ENCODE peak calls at places on chromosomes 12 and 14, in five cellular contexts. One of them, this sample, is unnamed.

GRCh38 chr12:12786716-12787601 is 1.5 kb downstream of the APOLD1 start:
- DNase-seq in NCI-H1092: peak
- DNase-seq in Panc1: no peak
- DNase-seq in B cell: peak
- DNase-seq in activated T-cell treated with anti-CD3 and anti-CD28 coated beads for 48 hours: peak
- DNase-seq in this sample: peak

GRCh38 chr12:32615441-32615840 is 63.7 kb upstream of the DNM1L start:
- DNase-seq in NCI-H1092: no peak
- DNase-seq in Panc1: no peak
- DNase-seq in B cell: no peak
- DNase-seq in activated T-cell treated with anti-CD3 and anti-CD28 coated beads for 48 hours: no peak
- DNase-seq in this sample: no peak

GRCh38 chr12:19946549-19946948 is 421.8 kb upstream of the PDE3A start:
- DNase-seq in NCI-H1092: no peak
- DNase-seq in Panc1: peak
- DNase-seq in B cell: no peak
- DNase-seq in activated T-cell treated with anti-CD3 and anti-CD28 coated beads for 48 hours: no peak
- DNase-seq in this sample: peak

GRCh38 chr12:95130096-95130495 is 56.7 kb upstream of the NR2C1 start:
- DNase-seq in NCI-H1092: no peak
- DNase-seq in Panc1: no peak
- DNase-seq in B cell: no peak
- DNase-seq in activated T-cell treated with anti-CD3 and anti-CD28 coated beads for 48 hours: no peak
- DNase-seq in this sample: peak

GRCh38 chr14:49893309-49894213 is 679 bp downstream of the ARF6 start:
- DNase-seq in NCI-H1092: peak
- DNase-seq in Panc1: no peak
- DNase-seq in B cell: peak
- DNase-seq in activated T-cell treated with anti-CD3 and anti-CD28 coated beads for 48 hours: peak
- DNase-seq in this sample: peak

GRCh38 chr12:38906482-38907170 is 1.2 kb upstream of the CPNE8 start:
- DNase-seq in NCI-H1092: peak
- DNase-seq in Panc1: peak
- DNase-seq in B cell: peak
- DNase-seq in activated T-cell treated with anti-CD3 and anti-CD28 coated beads for 48 hours: peak
- DNase-seq in this sample: peak

GRCh38 chr12:124296295-124296915 is 1.5 kb downstream of the RFLNA start:
- DNase-seq in NCI-H1092: no peak
- DNase-seq in Panc1: no peak
- DNase-seq in B cell: no peak
- DNase-seq in activated T-cell treated with anti-CD3 and anti-CD28 coated beads for 48 hours: no peak
- DNase-seq in this sample: no peak

GRCh38 chr12:110010853-110011835 is 11.9 kb downstream of the ANKRD13A start:
- DNase-seq in NCI-H1092: no peak
- DNase-seq in Panc1: no peak
- DNase-seq in B cell: peak
- DNase-seq in activated T-cell treated with anti-CD3 and anti-CD28 coated beads for 48 hours: no peak
- DNase-seq in this sample: no peak

GRCh38 chr12:20127401-20127800 is 240.9 kb upstream of the PDE3A start:
- DNase-seq in NCI-H1092: no peak
- DNase-seq in Panc1: no peak
- DNase-seq in B cell: no peak
- DNase-seq in activated T-cell treated with anti-CD3 and anti-CD28 coated beads for 48 hours: no peak
- DNase-seq in this sample: no peak

GRCh38 chr14:24436355-24437019 is 6.1 kb downstream of the SDR39U1 start:
- DNase-seq in NCI-H1092: peak
- DNase-seq in Panc1: no peak
- DNase-seq in B cell: peak
- DNase-seq in activated T-cell treated with anti-CD3 and anti-CD28 coated beads for 48 hours: no peak
- DNase-seq in this sample: peak

GRCh38 chr12:19387182-19387581 is 52.1 kb upstream of the AEBP2 start:
- DNase-seq in NCI-H1092: no peak
- DNase-seq in Panc1: no peak
- DNase-seq in B cell: no peak
- DNase-seq in activated T-cell treated with anti-CD3 and anti-CD28 coated beads for 48 hours: no peak
- DNase-seq in this sample: no peak

GRCh38 chr12:78210894-78211302 is 380.2 kb downstream of the NAV3 start:
- DNase-seq in NCI-H1092: no peak
- DNase-seq in Panc1: no peak
- DNase-seq in B cell: no peak
- DNase-seq in activated T-cell treated with anti-CD3 and anti-CD28 coated beads for 48 hours: no peak
- DNase-seq in this sample: no peak

GRCh38 chr12:11105546-11105945 is 13.4 kb upstream of the TAS2R43 start:
- DNase-seq in NCI-H1092: no peak
- DNase-seq in Panc1: no peak
- DNase-seq in B cell: no peak
- DNase-seq in activated T-cell treated with anti-CD3 and anti-CD28 coated beads for 48 hours: no peak
- DNase-seq in this sample: no peak

GRCh38 chr14:75361751-75362433 is 65.9 kb upstream of the JDP2 start:
- DNase-seq in NCI-H1092: no peak
- DNase-seq in Panc1: no peak
- DNase-seq in B cell: no peak
- DNase-seq in activated T-cell treated with anti-CD3 and anti-CD28 coated beads for 48 hours: no peak
- DNase-seq in this sample: no peak

GRCh38 chr12:120353556-120354317 is 15.2 kb downstream of the MSI1 start:
- DNase-seq in NCI-H1092: no peak
- DNase-seq in Panc1: no peak
- DNase-seq in B cell: no peak
- DNase-seq in activated T-cell treated with anti-CD3 and anti-CD28 coated beads for 48 hours: no peak
- DNase-seq in this sample: no peak

GRCh38 chr14:63276492-63277342 is 42.0 kb downstream of the GPHB5 start:
- DNase-seq in NCI-H1092: peak
- DNase-seq in Panc1: peak
- DNase-seq in B cell: no peak
- DNase-seq in activated T-cell treated with anti-CD3 and anti-CD28 coated beads for 48 hours: no peak
- DNase-seq in this sample: peak

GRCh38 chr12:105888696-105889095 is 250.1 kb downstream of the NUAK1 start:
- DNase-seq in NCI-H1092: no peak
- DNase-seq in Panc1: no peak
- DNase-seq in B cell: no peak
- DNase-seq in activated T-cell treated with anti-CD3 and anti-CD28 coated beads for 48 hours: no peak
- DNase-seq in this sample: no peak

GRCh38 chr12:71662861-71663560 is 637 bp downstream of the ZFC3H1 start:
- DNase-seq in NCI-H1092: no peak
- DNase-seq in Panc1: no peak
- DNase-seq in B cell: peak
- DNase-seq in activated T-cell treated with anti-CD3 and anti-CD28 coated beads for 48 hours: peak
- DNase-seq in this sample: peak

GRCh38 chr12:118189761-118190181 is 53.8 kb downstream of the PEBP1 start:
- DNase-seq in NCI-H1092: peak
- DNase-seq in Panc1: no peak
- DNase-seq in B cell: no peak
- DNase-seq in activated T-cell treated with anti-CD3 and anti-CD28 coated beads for 48 hours: no peak
- DNase-seq in this sample: no peak

GRCh38 chr14:92937229-92937937 is 14.4 kb downstream of the CHGA start:
- DNase-seq in NCI-H1092: no peak
- DNase-seq in Panc1: no peak
- DNase-seq in B cell: no peak
- DNase-seq in activated T-cell treated with anti-CD3 and anti-CD28 coated beads for 48 hours: no peak
- DNase-seq in this sample: no peak

GRCh38 chr12:93759512-93760081 is 82.4 kb downstream of the CRADD start:
- DNase-seq in NCI-H1092: no peak
- DNase-seq in Panc1: no peak
- DNase-seq in B cell: no peak
- DNase-seq in activated T-cell treated with anti-CD3 and anti-CD28 coated beads for 48 hours: no peak
- DNase-seq in this sample: no peak

GRCh38 chr12:103422328-103422727 is 73.4 kb downstream of the C12orf42 start:
- DNase-seq in NCI-H1092: no peak
- DNase-seq in Panc1: no peak
- DNase-seq in B cell: no peak
- DNase-seq in activated T-cell treated with anti-CD3 and anti-CD28 coated beads for 48 hours: no peak
- DNase-seq in this sample: no peak

GRCh38 chr14:102622262-102622885 is 29.9 kb downstream of the RCOR1 start:
- DNase-seq in NCI-H1092: no peak
- DNase-seq in Panc1: no peak
- DNase-seq in B cell: no peak
- DNase-seq in activated T-cell treated with anti-CD3 and anti-CD28 coated beads for 48 hours: no peak
- DNase-seq in this sample: no peak

GRCh38 chr14:69318241-69318640 is 58.3 kb downstream of the GALNT16 start:
- DNase-seq in NCI-H1092: no peak
- DNase-seq in Panc1: no peak
- DNase-seq in B cell: no peak
- DNase-seq in activated T-cell treated with anti-CD3 and anti-CD28 coated beads for 48 hours: no peak
- DNase-seq in this sample: no peak

GRCh38 chr12:117402363-117402762 is 40.9 kb upstream of the NOS1 start:
- DNase-seq in NCI-H1092: no peak
- DNase-seq in Panc1: no peak
- DNase-seq in B cell: no peak
- DNase-seq in activated T-cell treated with anti-CD3 and anti-CD28 coated beads for 48 hours: no peak
- DNase-seq in this sample: no peak

GRCh38 chr12:101795013-101795412 is 35.7 kb downstream of the GNPTAB start:
- DNase-seq in NCI-H1092: no peak
- DNase-seq in Panc1: no peak
- DNase-seq in B cell: no peak
- DNase-seq in activated T-cell treated with anti-CD3 and anti-CD28 coated beads for 48 hours: no peak
- DNase-seq in this sample: no peak

GRCh38 chr12:103501447-103501846 is 5.7 kb upstream of the C12orf42 start:
- DNase-seq in NCI-H1092: no peak
- DNase-seq in Panc1: no peak
- DNase-seq in B cell: no peak
- DNase-seq in activated T-cell treated with anti-CD3 and anti-CD28 coated beads for 48 hours: no peak
- DNase-seq in this sample: no peak

GRCh38 chr14:64410084-64410774 is 22.1 kb downstream of the MTHFD1 start:
- DNase-seq in NCI-H1092: no peak
- DNase-seq in Panc1: no peak
- DNase-seq in B cell: no peak
- DNase-seq in activated T-cell treated with anti-CD3 and anti-CD28 coated beads for 48 hours: no peak
- DNase-seq in this sample: no peak

This sample was measured in A549.